ENCODE peak calls at places on chromosomes 5 and 9, in six cellular contexts. A is heart left ventricle, C is breast epithelium, N is heart right ventricle, F is suprapubic skin, H is transverse colon. G is an unnamed sample.

GRCh38 chr5:74145904-74146303 is 494.6 kb downstream of the ENC1 start:
- DNase-seq in H (no peak), A (no peak), N (no peak), C (no peak), F (no peak), G (no peak)

GRCh38 chr9:134007571-134007970 is 15.4 kb upstream of the VAV2 start:
- DNase-seq in C (no peak), A (no peak), H (no peak), F (no peak), N (no peak), G (no peak)

GRCh38 chr5:177300236-177300880 is 3.2 kb downstream of the RAB24 start:
- DNase-seq in A (peak; percentile 74), C (no peak), H (peak; percentile 76), N (peak; percentile 83), F (no peak), G (no peak)

GRCh38 chr5:154520861-154521453 is 42.9 kb upstream of the HAND1 start:
- DNase-seq in A (no peak), C (no peak), H (peak; percentile 24), F (no peak), N (no peak), G (no peak)

GRCh38 chr5:143052967-143053682 is 282.9 kb downstream of the ARHGAP26 start:
- DNase-seq in A (no peak), F (no peak), C (no peak), H (no peak), N (no peak), G (no peak)

GRCh38 chr9:27672730-27673129 is 99.4 kb upstream of the C9orf72 start:
- DNase-seq in A (no peak), F (no peak), C (no peak), H (no peak), N (no peak), G (no peak)

GRCh38 chr5:176827736-176828415 is 17.5 kb downstream of the UNC5A start:
- DNase-seq in A (no peak), C (no peak), F (no peak), H (no peak), N (no peak), G (no peak)

GRCh38 chr5:113524927-113525326 is 11.4 kb downstream of the YTHDC2 start:
- DNase-seq in N (no peak), F (no peak), A (no peak), H (no peak), C (no peak), G (no peak)

GRCh38 chr5:150801117-150801927 is 22.8 kb downstream of the SMIM3 start:
- DNase-seq in A (no peak), N (peak; percentile 51), F (no peak), C (no peak), H (peak; percentile 21), G (no peak)

GRCh38 chr5:67156976-67157583 is 39.5 kb downstream of the CD180 start:
- DNase-seq in A (no peak), N (no peak), C (no peak), H (peak; percentile 45), F (no peak), G (no peak)

GRCh38 chr5:57311921-57312320 is 138.1 kb downstream of the GPBP1 start:
- DNase-seq in F (no peak), H (no peak), N (no peak), A (no peak), C (no peak), G (no peak)

GRCh38 chr5:124328201-124328600 is 418.2 kb downstream of the ZNF608 start:
- DNase-seq in N (no peak), F (no peak), C (no peak), H (no peak), A (no peak), G (no peak)

GRCh38 chr5:148512498-148512897 is 128.7 kb downstream of the FBXO38 start:
- DNase-seq in H (no peak), A (no peak), N (no peak), F (no peak), C (no peak), G (no peak)

GRCh38 chr5:137665678-137666077 is 70.2 kb downstream of the KLHL3 start:
- DNase-seq in H (no peak), F (no peak), N (no peak), C (no peak), A (no peak), G (no peak)

GRCh38 chr9:122562134-122562760 is 9.3 kb downstream of the OR1N2 start:
- DNase-seq in N (no peak), H (no peak), F (no peak), A (no peak), C (no peak), G (no peak)

GRCh38 chr5:21391506-21391905 is 1403.5 kb upstream of the CDH18 start:
- DNase-seq in N (no peak), C (no peak), H (no peak), F (no peak), A (no peak), G (no peak)

GRCh38 chr9:124256517-124257069 is 1.2 kb upstream of the NEK6 start:
- DNase-seq in C (no peak), H (peak; percentile 25), N (no peak), A (peak; percentile 21), F (no peak), G (peak; percentile 60)

GRCh38 chr5:99866740-99867139 is 668.4 kb upstream of the FAM174A start:
- DNase-seq in C (no peak), N (no peak), A (no peak), H (no peak), F (no peak), G (no peak)

GRCh38 chr5:72194846-72195245 is 87.6 kb downstream of the MAP1B start:
- DNase-seq in H (peak; percentile 10), C (no peak), A (no peak), F (no peak), N (no peak), G (no peak)

GRCh38 chr5:122067330-122067885 is 10.7 kb downstream of the LOX start:
- DNase-seq in H (no peak), C (no peak), F (no peak), N (no peak), A (no peak), G (no peak)

GRCh38 chr9:108194154-108194553 is 661.6 kb downstream of the ACTL7B start:
- DNase-seq in C (no peak), H (no peak), N (no peak), F (no peak), A (no peak), G (no peak)

GRCh38 chr9:71764438-71764837 is 3.9 kb downstream of the CEMIP2 start:
- DNase-seq in C (no peak), H (no peak), A (no peak), N (no peak), F (no peak), G (no peak)

GRCh38 chr5:74135033-74135432 is 505.5 kb downstream of the ENC1 start:
- DNase-seq in N (no peak), A (no peak), C (no peak), F (no peak), H (no peak), G (no peak)

GRCh38 chr5:134003064-134003956 is 1.5 kb downstream of the VDAC1 start:
- DNase-seq in F (no peak), H (no peak), N (no peak), C (no peak), A (no peak), G (no peak)

GRCh38 chr5:134005415-134006118 is 792 bp upstream of the VDAC1 start:
- DNase-seq in A (peak; percentile 65), F (no peak), C (no peak), H (peak; percentile 52), N (no peak), G (peak; percentile 50)

GRCh38 chr5:134006119-134006514 is 1.3 kb upstream of the VDAC1 start:
- DNase-seq in N (no peak), F (no peak), C (no peak), A (no peak), H (no peak), G (no peak)

GRCh38 chr5:134003957-134004625 is 684 bp downstream of the VDAC1 start:
- DNase-seq in N (peak; percentile 57), F (no peak), H (peak; percentile 60), A (peak; percentile 78), C (peak; percentile 53), G (peak; percentile 75)

GRCh38 chr5:134004626-134005414 is at the start of gene VDAC1:
- DNase-seq in A (peak; percentile 91), N (peak; percentile 83), H (peak; percentile 81), F (peak; percentile 92), C (peak; percentile 64), G (peak; percentile 94)
- H3K4me1 ChIP-seq in A (peaks cover 47% of the 10 kb centered on the region), N (peaks cover 20% of the 10 kb centered on the region), H (peaks cover 54% of the 10 kb centered on the region), F (peaks cover 52% of the 10 kb centered on the region), C (peaks cover 19% of the 10 kb centered on the region), G (peaks cover 16% of the 10 kb centered on the region)

DNA sequence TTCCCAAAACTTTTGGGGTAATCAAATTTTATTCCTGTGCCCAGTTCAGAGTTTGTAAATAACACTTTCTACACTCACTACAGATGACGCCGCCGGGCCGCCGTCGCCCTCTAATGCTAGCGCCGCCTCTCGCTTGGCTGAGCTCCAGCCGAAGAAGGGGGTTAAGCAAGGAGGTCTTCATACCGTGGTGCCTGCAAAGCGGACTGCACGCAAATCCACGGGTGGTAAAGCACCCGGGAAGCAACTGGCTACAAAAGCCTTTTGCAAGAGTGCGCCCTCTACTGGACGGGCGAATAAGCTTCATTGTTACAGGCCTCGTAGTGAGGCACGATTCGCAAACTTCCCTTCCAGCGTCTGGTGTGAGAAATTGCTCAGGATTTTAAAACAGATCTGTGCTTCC is 280.4 kb downstream of the MEF2C start:
- DNase-seq in A (no peak), F (no peak), N (no peak), H (peak; percentile 11), C (no peak), G (no peak)
- TF ChIP-seq CTCF in A (no peak), F (no peak), N (no peak), H (no peak), C (no peak), G (no peak)

GRCh38 chr9:38001430-38001829 is 67.6 kb downstream of the SHB start:
- DNase-seq in H (no peak), C (no peak), F (no peak), A (no peak), N (no peak), G (no peak)
- H3K4me1 ChIP-seq in H (peaks cover 12% of the 10 kb centered on the region), C (peaks cover 8% of the 10 kb centered on the region), F (peaks cover 15% of the 10 kb centered on the region), A (peaks cover 29% of the 10 kb centered on the region), N (peaks cover 9% of the 10 kb centered on the region), G (peaks cover 45% of the 10 kb centered on the region)

GRCh38 chr5:17305964-17306725 is 88.7 kb downstream of the BASP1 start:
- DNase-seq in N (peak; percentile 5), C (no peak), A (peak; percentile 31), F (no peak), H (peak; percentile 51), G (peak; percentile 56)

GRCh38 chr5:17302138-17302537 is 84.7 kb downstream of the BASP1 start:
- DNase-seq in N (no peak), F (no peak), C (no peak), H (no peak), A (no peak), G (no peak)

GRCh38 chr5:17305024-17305423 is 87.6 kb downstream of the BASP1 start:
- DNase-seq in C (no peak), N (no peak), H (no peak), F (no peak), A (no peak), G (no peak)

GRCh38 chr5:17302590-17302989 is 85.2 kb downstream of the BASP1 start:
- DNase-seq in F (no peak), N (no peak), H (no peak), C (no peak), A (no peak), G (no peak)

DNA sequence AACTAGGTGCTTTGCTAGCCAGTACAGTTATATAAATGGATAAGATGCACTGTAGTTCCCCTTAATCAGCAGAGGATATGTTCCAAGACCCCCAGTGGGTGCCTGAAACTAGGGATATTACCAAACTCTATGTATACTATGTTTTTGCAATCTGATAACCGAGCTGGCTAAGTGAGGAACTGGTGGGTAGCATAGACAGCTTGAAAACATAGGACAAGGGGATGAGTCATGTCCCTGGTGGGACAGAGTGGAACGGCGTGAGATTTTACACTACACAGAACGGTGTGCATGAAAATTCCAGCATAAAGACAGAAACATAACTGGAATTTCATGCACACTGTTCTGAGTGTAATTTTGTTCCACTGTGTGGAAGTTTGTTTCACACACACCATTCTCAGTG is 86.9 kb downstream of the BASP1 start:
- DNase-seq in A (no peak), H (no peak), C (no peak), N (no peak), F (no peak), G (no peak)
- TF ChIP-seq CTCF in A (no peak), H (no peak), C (no peak), N (no peak), F (no peak), G (no peak)